ENCODE peak calls at places on chromosomes 7 and 10, in five cellular contexts. E, A, L, W and M are unnamed samples.

GRCh38 chr10:12348870-12349627 is at the start of gene CAMK1D:
- DNase-seq in A (peak; percentile 92), W (peak; percentile 69), E (peak; percentile 94), L (peak; percentile 85), M (peak; percentile 86)

GRCh38 chr10:114437456-114438292 is 33.4 kb upstream of the AFAP1L2 start:
- DNase-seq in E (no peak), W (peak; percentile 44), A (peak; percentile 25), L (no peak), M (peak; percentile 5)

GRCh38 chr7:99829520-99830160 is 1.8 kb downstream of the CYP3A43 start:
- DNase-seq in A (no peak), L (no peak), E (no peak), W (no peak), M (no peak)

GRCh38 chr7:117323585-117323876 is 673 bp upstream of the WNT2 start:
- DNase-seq in E (no peak), L (peak; percentile 52), W (no peak), A (no peak), M (no peak)

GRCh38 chr10:27714349-27714748 is 31.3 kb downstream of the MKX start:
- DNase-seq in L (no peak), W (no peak), E (no peak), A (no peak), M (no peak)

GRCh38 chr10:113895018-113895417 is 40.6 kb downstream of the NHLRC2 start:
- DNase-seq in L (no peak), W (peak; percentile 7), E (no peak), A (no peak), M (peak; percentile 52)

GRCh38 chr10:88565072-88565471 is 18.0 kb downstream of the RNLS start:
- DNase-seq in A (peak; percentile 23), E (no peak), L (no peak), W (peak; percentile 69), M (peak; percentile 14)

GRCh38 chr10:93680414-93681047 is 21.9 kb downstream of the FRA10AC1 start:
- DNase-seq in L (no peak), E (no peak), A (no peak), W (peak; percentile 59), M (peak; percentile 17)

GRCh38 chr7:26500749-26501352 is 209.2 kb downstream of the SNX10 start:
- DNase-seq in W (peak; percentile 52), L (no peak), A (peak; percentile 61), E (no peak), M (peak; percentile 7)

GRCh38 chr10:100621360-100622205 is 85.8 kb downstream of the HIF1AN start:
- DNase-seq in L (no peak), A (no peak), E (no peak), W (peak; percentile 13), M (no peak)

GRCh38 chr7:99293650-99294049 is 21.0 kb downstream of the MYH16 start:
- DNase-seq in A (no peak), E (no peak), L (no peak), W (no peak), M (no peak)